ENCODE peak calls at places on chromosome 10, in four cellular contexts. T is caudate nucleus, L is NCI-H510A treated with DMSO at 0.1 percent for 48 hours, A is NCI-H2029 treated with DMSO at 0.1 percent for 48 hours. R is an unnamed sample.

GRCh38 chr10:127576751-127577161 is 27.6 kb downstream of the NPS start:
- DNase-seq in L (no peak), T (no peak), A (no peak), R (no peak)

GRCh38 chr10:112832361-112832878 is 117.6 kb upstream of the TCF7L2 start:
- DNase-seq in L (no peak), T (no peak), A (no peak), R (no peak)

GRCh38 chr10:103507235-103508191 is 14.0 kb downstream of the NEURL1 start:
- DNase-seq in T (no peak), A (no peak), L (peak), R (no peak)

GRCh38 chr10:4234661-4235060 is 449.7 kb upstream of the KLF6 start:
- DNase-seq in A (no peak), T (no peak), L (no peak), R (no peak)

GRCh38 chr10:77756319-77757232 is 119.0 kb upstream of the KCNMA1 start:
- DNase-seq in L (peak), T (peak), A (no peak), R (no peak)

GRCh38 chr10:86536294-86536861 is 14.8 kb upstream of the WAPL start:
- DNase-seq in T (no peak), L (no peak), A (no peak), R (no peak)

GRCh38 chr10:33276282-33276923 is 58.1 kb downstream of the NRP1 start:
- DNase-seq in A (no peak), T (no peak), L (no peak), R (no peak)

GRCh38 chr10:86138551-86139065 is 228.0 kb downstream of the GRID1 start:
- DNase-seq in A (no peak), L (no peak), T (no peak), R (no peak)

GRCh38 chr10:75070478-75071163 is 40.8 kb upstream of the SAMD8 start:
- DNase-seq in T (no peak), L (no peak), A (no peak), R (no peak)

GRCh38 chr10:110409488-110409887 is 88.2 kb upstream of the DUSP5 start:
- DNase-seq in L (no peak), A (no peak), T (no peak), R (no peak)

GRCh38 chr10:103645141-103646054 is 151.9 kb downstream of the NEURL1 start:
- DNase-seq in A (no peak), T (no peak), L (no peak), R (no peak)